ENCODE peak calls at places on chromosomes 6 and 20, in eight cellular contexts. L is germinal center, U is fibroblast of lung, B is foreskin fibroblast, S is NCI-H1105, T is skeletal muscle cell, V is AG08395, A is kidney glomerular epithelial cell. Q is an unnamed sample.

GRCh38 chr20:59006167-59006863 is 739 bp downstream of the CTSZ start:
- DNase-seq in B (no peak), T (no peak), S (no peak), U (no peak), V (peak), L (peak), A (no peak), Q (no peak)

GRCh38 chr6:18596529-18596835 is 209.3 kb downstream of the RNF144B start:
- DNase-seq in L (no peak), U (no peak), B (no peak), V (no peak), T (no peak), A (no peak), S (no peak), Q (no peak)

GRCh38 chr20:4814696-4815252 is 93.1 kb downstream of the PRND start:
- DNase-seq in B (no peak), S (no peak), U (no peak), T (no peak), L (peak), A (no peak), V (no peak), Q (peak)

GRCh38 chr6:36731622-36732310 is 34.1 kb downstream of the RAB44 start:
- DNase-seq in U (no peak), B (no peak), T (no peak), V (no peak), S (no peak), A (no peak), L (no peak), Q (no peak)

GRCh38 chr6:36357872-36358234 is 21.2 kb upstream of the BNIP5 start:
- DNase-seq in T (no peak), U (no peak), L (no peak), V (no peak), S (no peak), A (no peak), B (no peak), Q (no peak)

GRCh38 chr6:71906813-71907212 is 20.5 kb downstream of the RIMS1 start:
- DNase-seq in A (no peak), U (no peak), B (no peak), T (no peak), S (no peak), L (no peak), V (no peak), Q (no peak)

GRCh38 chr6:149160943-149161342 is 156.6 kb upstream of the TAB2 start:
- DNase-seq in T (no peak), L (no peak), U (peak), A (no peak), S (no peak), V (no peak), B (no peak), Q (no peak)

GRCh38 chr6:1406306-1407058 is 17.1 kb downstream of the FOXF2 start:
- DNase-seq in L (no peak), B (peak), S (no peak), T (peak), U (peak), V (peak), A (no peak), Q (no peak)

GRCh38 chr6:44478591-44479254 is 91.2 kb downstream of the CDC5L start:
- DNase-seq in S (no peak), U (no peak), B (no peak), T (no peak), L (no peak), A (no peak), V (no peak), Q (no peak)